ENCODE peak calls at places on chromosomes 13 and 19, in four cellular contexts. A is fibroblast of the conjunctiva; D is stimulated activated CD8-positive, alpha-beta memory T cell treated with anti-CD3 and anti-CD28 coated beads, Interleukin-15, amount 100 ng/mL, for 48 hours; B is activated CD4-positive, alpha-beta T cell treated with anti-CD3 and anti-CD28 coated beads for 4 hours. C is an unnamed sample.

GRCh38 chr19:7869453-7869909 is 4.7 kb downstream of the PRR36 start:
- DNase-seq in D (peak; percentile 51), A (no peak), B (peak; percentile 81), C (no peak)

GRCh38 chr13:109401307-109401706 is 385.1 kb downstream of the IRS2 start:
- DNase-seq in A (no peak), D (no peak), B (no peak), C (no peak)

GRCh38 chr19:49331616-49332055 is 3.6 kb upstream of the CD37 start:
- DNase-seq in D (peak; percentile 32), B (peak; percentile 58), A (peak; percentile 22), C (no peak)

GRCh38 chr13:99323488-99323887 is 16.3 kb upstream of the GPR183 start:
- DNase-seq in A (no peak), B (no peak), D (no peak), C (no peak)

GRCh38 chr13:114140909-114141255 is 8.5 kb upstream of the RASA3 start:
- DNase-seq in D (no peak), B (peak; percentile 33), A (no peak), C (no peak)

GRCh38 chr13:79679334-79679733 is 198.4 kb downstream of the NDFIP2 start:
- DNase-seq in D (no peak), B (peak; percentile 4), A (peak; percentile 58), C (peak; percentile 47)

GRCh38 chr19:8393871-8394250 is 3.7 kb downstream of the RAB11B start:
- DNase-seq in A (no peak), B (no peak), D (no peak), C (no peak)

GRCh38 chr19:13978306-13978705 is 26.0 kb downstream of the DCAF15 start:
- DNase-seq in A (no peak), B (no peak), D (peak; percentile 33), C (no peak)

GRCh38 chr13:113901231-113901630 is 37.4 kb upstream of the GAS6 start:
- DNase-seq in D (no peak), A (no peak), B (no peak), C (no peak)

GRCh38 chr19:12828494-12828893 is 5.9 kb downstream of the RTBDN start:
- DNase-seq in A (no peak), B (no peak), D (no peak), C (no peak)

GRCh38 chr19:7456964-7457541 is 31.8 kb downstream of the PEX11G start:
- DNase-seq in B (no peak), A (no peak), D (no peak), C (no peak)

GRCh38 chr19:43759515-43759914 is 4.8 kb upstream of the SMG9 start:
- DNase-seq in A (peak; percentile 43), D (no peak), B (no peak), C (no peak)

GRCh38 chr13:51359352-51359751 is 19.9 kb downstream of the SERPINE3 start:
- DNase-seq in B (no peak), A (no peak), D (no peak), C (no peak)

C was measured in AG09319.